ENCODE peak calls at places on chromosomes 6 and 20, in six cellular contexts. S is occipital lobe; U is CD4-positive, alpha-beta memory T cell; O is T-helper 1 cell; L is heart right ventricle; G is ecto neural progenitor cell. E is an unnamed sample.

GRCh38 chr20:63023836-63024571 is 17.2 kb upstream of the BHLHE23 start:
- DNase-seq in S (no peak), U (no peak), O (no peak), L (no peak), G (no peak), E (no peak)

GRCh38 chr20:63580796-63581461 is 6.9 kb upstream of the HELZ2 start:
- DNase-seq in S (no peak), U (peak), O (no peak), L (no peak), G (no peak), E (peak)

GRCh38 chr6:71855406-71855805 is 30.9 kb upstream of the RIMS1 start:
- DNase-seq in S (no peak), U (no peak), O (no peak), L (no peak), G (no peak), E (no peak)

GRCh38 chr6:90369651-90370050 is 73.0 kb upstream of the BACH2 start:
- DNase-seq in S (no peak), U (no peak), O (no peak), L (no peak), G (no peak), E (no peak)

GRCh38 chr20:50138479-50139393 is 14.8 kb downstream of the PEDS1 start:
- DNase-seq in S (peak), U (no peak), O (no peak), L (no peak), G (no peak), E (no peak)

GRCh38 chr20:24007073-24007595 is 18.6 kb upstream of the GGTLC1 start:
- DNase-seq in S (no peak), U (no peak), O (no peak), L (no peak), G (no peak), E (no peak)

GRCh38 chr6:33117826-33118277 is 42.1 kb downstream of the HLA-DPB1 start:
- DNase-seq in S (no peak), U (no peak), O (no peak), L (no peak), G (no peak), E (no peak)

GRCh38 chr20:22438926-22439325 is 145.4 kb downstream of the FOXA2 start:
- DNase-seq in S (no peak), U (no peak), O (no peak), L (no peak), G (no peak), E (no peak)

GRCh38 chr6:170553686-170554085 is 483 bp upstream of the TBP start:
- DNase-seq in S (peak), U (no peak), O (no peak), L (no peak), G (no peak), E (peak)

GRCh38 chr20:63322923-63323253 is 29.9 kb downstream of the COL20A1 start:
- DNase-seq in S (no peak), U (no peak), O (no peak), L (no peak), G (no peak), E (no peak)

GRCh38 chr20:58308680-58309527 is 611 bp upstream of the RAB22A start:
- DNase-seq in S (no peak), U (peak), O (peak), L (peak), G (peak), E (peak)

GRCh38 chr6:35798706-35799105 is 1.6 kb upstream of the CLPS start:
- DNase-seq in S (no peak), U (no peak), O (no peak), L (no peak), G (no peak), E (no peak)

GRCh38 chr6:105561501-105561900 is 158.6 kb upstream of the PREP start:
- DNase-seq in S (no peak), U (no peak), O (no peak), L (no peak), G (no peak), E (peak)